ENCODE peak calls at places on chromosomes 1 and 21, in seven cellular contexts. F, J, B, I, O, Y and A are unnamed samples.

GRCh38 chr1:205348559-205349477 is 7.9 kb downstream of the KLHDC8A start:
- DNase-seq in Y (no peak), J (no peak), O (no peak), B (no peak), F (peak; percentile 61), I (no peak), A (no peak)

GRCh38 chr1:231053493-231054162 is 13.6 kb upstream of the FAM89A start:
- DNase-seq in I (peak; percentile 77), J (no peak), F (no peak), O (peak; percentile 74), B (peak; percentile 43), Y (no peak), A (no peak)

GRCh38 chr1:22611530-22611947 is 24.9 kb upstream of the C1QA start:
- DNase-seq in I (peak; percentile 17), O (peak; percentile 68), J (no peak), Y (no peak), F (no peak), B (no peak), A (peak; percentile 65)

GRCh38 chr21:45331521-45332257 is 44.0 kb upstream of the POFUT2 start:
- DNase-seq in J (no peak), Y (no peak), B (no peak), I (no peak), O (no peak), F (peak; percentile 6), A (no peak)

GRCh38 chr1:26337206-26337535 is 16.8 kb downstream of the CRYBG2 start:
- DNase-seq in J (no peak), I (no peak), Y (no peak), F (no peak), B (no peak), O (no peak), A (no peak)

GRCh38 chr1:199081739-199082138 is 442.9 kb downstream of the PTPRC start:
- DNase-seq in F (no peak), Y (no peak), B (no peak), J (no peak), I (no peak), O (no peak), A (no peak)

GRCh38 chr1:201385299-201385891 is 7.9 kb upstream of the TNNT2 start:
- DNase-seq in F (peak; percentile 74), Y (peak; percentile 94), J (no peak), O (peak; percentile 50), I (no peak), B (peak; percentile 46), A (peak; percentile 77)

GRCh38 chr1:168437821-168438220 is 106.0 kb downstream of the XCL2 start:
- DNase-seq in B (no peak), Y (no peak), I (no peak), J (no peak), F (no peak), O (no peak), A (no peak)

GRCh38 chr1:235415008-235415904 is 48.0 kb downstream of the TBCE start:
- DNase-seq in B (peak; percentile 55), J (peak; percentile 44), I (no peak), Y (no peak), O (peak; percentile 74), F (peak; percentile 78), A (peak; percentile 79)

GRCh38 chr1:223212441-223212840 is 69.4 kb upstream of the TLR5 start:
- DNase-seq in B (no peak), O (no peak), J (no peak), F (no peak), I (no peak), Y (no peak), A (no peak)

GRCh38 chr1:222334026-222334680 is 213.8 kb downstream of the HHIPL2 start:
- DNase-seq in B (no peak), Y (no peak), J (no peak), O (no peak), I (peak; percentile 63), F (no peak), A (peak; percentile 43)

GRCh38 chr1:20194770-20195463 is 8.6 kb upstream of the PLA2G2C start:
- DNase-seq in I (peak; percentile 5), B (no peak), O (peak; percentile 62), Y (peak; percentile 33), J (peak; percentile 51), F (peak; percentile 60), A (peak; percentile 73)

GRCh38 chr21:42375141-42375905 is 9.0 kb upstream of the TFF1 start:
- DNase-seq in J (no peak), Y (no peak), B (no peak), O (no peak), F (no peak), I (no peak), A (no peak)

GRCh38 chr1:193125369-193125768 is 3.5 kb downstream of the CDC73 start:
- DNase-seq in O (no peak), B (no peak), Y (no peak), F (no peak), J (no peak), I (no peak), A (no peak)

GRCh38 chr1:171743014-171743870 is 1.4 kb upstream of the VAMP4 start:
- DNase-seq in B (no peak), O (no peak), J (no peak), F (no peak), Y (no peak), I (no peak), A (peak; percentile 55)

GRCh38 chr1:232891116-232891515 is 59.3 kb upstream of the NTPCR start:
- DNase-seq in J (no peak), B (no peak), Y (no peak), I (peak; percentile 71), F (no peak), O (no peak), A (peak; percentile 88)

GRCh38 chr1:54289061-54289938 is 89.3 kb downstream of the MRPL37 start:
- DNase-seq in Y (no peak), I (no peak), O (no peak), B (no peak), J (no peak), F (no peak), A (no peak)